ENCODE peak calls at places on chromosomes 11 and 22, in ten cellular contexts. H is IMR-90, W is AG04450, B is AG10803, E is Calu3, I is cardiac fibroblast, N is foreskin keratinocyte, Y is H9, M is kidney epithelial cell, S is foreskin fibroblast. P is an unnamed sample.

GRCh38 chr11:76247091-76247490 is 40.8 kb upstream of the WNT11 start:
- DNase-seq in H (no peak), W (no peak), B (no peak), E (no peak), I (no peak), N (no peak), Y (no peak), M (no peak), S (no peak), P (no peak)

GRCh38 chr22:47309946-47310345 is 547.5 kb downstream of the TBC1D22A start:
- DNase-seq in H (no peak), W (no peak), B (no peak), E (no peak), I (no peak), N (no peak), Y (no peak), M (no peak), S (no peak), P (no peak)

GRCh38 chr22:31929126-31929928 is 15.0 kb upstream of the YWHAH start:
- DNase-seq in H (peak; percentile 51), W (peak; percentile 42), B (peak; percentile 54), E (no peak), I (no peak), N (no peak), Y (no peak), M (no peak), S (peak; percentile 36), P (no peak)

GRCh38 chr11:8092587-8093424 is 11.8 kb downstream of the TUB start:
- DNase-seq in H (peak; percentile 66), W (no peak), B (peak; percentile 70), E (peak; percentile 72), I (peak; percentile 74), N (peak; percentile 17), Y (peak; percentile 71), M (peak; percentile 16), S (peak; percentile 62), P (no peak)

GRCh38 chr11:9573775-9574555 is 495 bp downstream of the WEE1 start:
- DNase-seq in H (no peak), W (no peak), B (no peak), E (no peak), I (no peak), N (no peak), Y (no peak), M (no peak), S (no peak), P (no peak)

GRCh38 chr11:45087761-45088160 is 58.7 kb upstream of the PRDM11 start:
- DNase-seq in H (no peak), W (no peak), B (no peak), E (no peak), I (no peak), N (no peak), Y (no peak), M (no peak), S (no peak), P (no peak)

GRCh38 chr11:64542172-64543125 is 48.6 kb upstream of the SLC22A12 start:
- DNase-seq in H (no peak), W (no peak), B (no peak), E (no peak), I (no peak), N (peak; percentile 82), Y (no peak), M (no peak), S (no peak), P (no peak)

GRCh38 chr22:18985761-18986160 is 49.7 kb upstream of the PRODH start:
- DNase-seq in H (no peak), W (no peak), B (no peak), E (no peak), I (no peak), N (no peak), Y (no peak), M (no peak), S (no peak), P (no peak)

GRCh38 chr11:57310630-57311086 is 14.1 kb downstream of the TNKS1BP1 start:
- DNase-seq in H (peak; percentile 27), W (no peak), B (peak; percentile 51), E (peak; percentile 66), I (no peak), N (no peak), Y (no peak), M (no peak), S (no peak), P (no peak)

GRCh38 chr22:19766506-19767426 is 6.2 kb downstream of the TBX1 start:
- DNase-seq in H (no peak), W (no peak), B (no peak), E (peak; percentile 75), I (peak; percentile 38), N (peak; percentile 27), Y (peak; percentile 68), M (no peak), S (no peak), P (no peak)

GRCh38 chr11:13207270-13207664 is 70.3 kb upstream of the BMAL1 start:
- DNase-seq in H (no peak), W (no peak), B (no peak), E (no peak), I (no peak), N (no peak), Y (no peak), M (no peak), S (no peak), P (no peak)

GRCh38 chr22:38455530-38456271 is 702 bp upstream of the KCNJ4 start:
- DNase-seq in H (peak; percentile 26), W (no peak), B (no peak), E (peak; percentile 42), I (no peak), N (no peak), Y (peak; percentile 54), M (no peak), S (no peak), P (peak; percentile 52)

DNA sequence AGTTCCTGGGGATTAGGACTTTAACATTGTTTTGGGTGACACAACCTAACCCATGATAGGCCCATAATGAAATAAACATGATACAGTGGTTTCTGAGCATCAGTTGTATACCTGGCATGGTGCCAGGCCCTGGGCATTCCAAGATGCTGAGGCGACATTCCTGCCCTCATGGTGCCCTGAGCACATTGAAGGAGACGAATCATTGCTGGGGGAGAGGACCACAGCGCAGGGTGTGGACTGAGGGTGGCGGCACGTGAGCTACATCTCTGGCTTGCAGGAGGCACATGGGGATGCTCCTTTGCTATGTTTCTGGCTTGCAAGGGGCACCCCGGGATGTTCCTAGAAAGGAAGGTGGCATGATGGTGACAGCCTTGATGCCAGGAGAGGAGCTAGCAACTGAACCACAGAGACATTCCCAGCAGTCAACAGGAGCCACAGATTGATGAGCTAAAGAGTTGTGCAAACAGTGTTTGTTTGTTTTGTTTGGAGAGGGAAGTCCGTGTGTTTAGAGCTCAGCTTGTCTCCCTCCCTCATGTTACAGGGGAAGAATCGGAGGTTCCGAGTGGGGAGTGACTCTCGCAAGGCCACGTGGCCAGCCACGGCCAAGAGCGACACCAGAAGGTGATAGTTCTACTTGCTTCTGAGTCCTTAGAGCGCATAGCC is 106.4 kb downstream of the MIAT start:
- DNase-seq in H (peak; percentile 45), W (no peak), B (peak; percentile 83), E (peak; percentile 26), I (peak; percentile 68), N (peak; percentile 20), Y (no peak), M (no peak), S (peak; percentile 69), P (no peak)
- TF ChIP-seq CTCF in H (no peak), W (no peak), B (peak; percentile 4), E (no peak), I (no peak), N (no peak), Y (no peak), M (no peak), S (no peak), P (no peak)

GRCh38 chr22:26435327-26436093 is 6.5 kb downstream of the ASPHD2 start:
- DNase-seq in H (no peak), W (no peak), B (no peak), E (no peak), I (no peak), N (no peak), Y (no peak), M (no peak), S (no peak), P (no peak)

GRCh38 chr22:26438006-26438405 is 8.9 kb downstream of the ASPHD2 start:
- DNase-seq in H (no peak), W (no peak), B (no peak), E (no peak), I (no peak), N (no peak), Y (no peak), M (no peak), S (no peak), P (no peak)

GRCh38 chr22:26433805-26434204 is 4.7 kb downstream of the ASPHD2 start:
- DNase-seq in H (no peak), W (no peak), B (no peak), E (no peak), I (no peak), N (no peak), Y (no peak), M (no peak), S (no peak), P (no peak)

GRCh38 chr22:26439559-26439958 is 10.5 kb downstream of the ASPHD2 start:
- DNase-seq in H (no peak), W (no peak), B (no peak), E (no peak), I (no peak), N (no peak), Y (no peak), M (no peak), S (no peak), P (no peak)

DNA sequence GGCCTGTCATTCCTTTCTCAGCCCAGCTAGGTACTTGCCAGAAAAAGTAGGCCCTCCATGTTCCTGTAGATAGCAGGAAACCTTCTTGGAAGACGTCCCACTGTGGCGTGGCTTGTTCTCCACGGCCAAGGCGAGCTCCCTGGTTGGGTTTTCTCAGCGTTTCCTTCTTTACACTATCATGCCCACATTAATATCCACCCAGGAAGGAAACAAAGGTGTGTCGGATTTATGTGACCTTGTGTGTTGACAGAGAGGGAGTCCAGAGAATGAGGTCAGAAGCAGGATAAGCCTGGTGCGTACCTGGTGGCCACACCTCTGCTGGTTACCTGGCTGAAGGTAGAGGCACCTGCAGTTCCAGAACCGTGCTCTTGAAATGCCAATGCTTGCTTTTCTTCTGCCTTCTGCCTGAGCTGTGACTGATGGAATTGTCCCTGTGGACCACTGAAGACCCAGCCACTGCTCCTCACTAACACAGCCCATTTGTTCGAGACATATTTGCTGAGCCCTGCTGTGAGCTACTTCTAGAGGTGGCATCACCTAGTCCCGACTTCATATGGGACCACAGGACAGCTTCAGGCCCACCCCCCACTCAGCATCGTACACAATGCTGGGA is 7.9 kb downstream of the ASPHD2 start:
- DNase-seq in H (no peak), W (no peak), B (no peak), E (no peak), I (no peak), N (no peak), Y (no peak), M (no peak), S (no peak), P (no peak)
- TF ChIP-seq CTCF in H (no peak), W (no peak), B (no peak), E (no peak), I (no peak), N (no peak), Y (no peak), M (no peak), S (no peak), P (no peak)

GRCh38 chr11:134347441-134347840 is 15.7 kb downstream of the GLB1L2 start:
- DNase-seq in H (no peak), W (no peak), B (no peak), E (no peak), I (no peak), N (no peak), Y (peak; percentile 12), M (no peak), S (no peak), P (peak; percentile 21)
- TF ChIP-seq CTCF in H (no peak), W (no peak), B (no peak), E (no peak), I (no peak), N (no peak), Y (no peak), M (no peak), S (no peak), P (no peak)

GRCh38 chr11:23554002-23554401 is 693.7 kb upstream of the CCDC179 start:
- DNase-seq in H (no peak), W (no peak), B (no peak), E (no peak), I (no peak), N (no peak), Y (no peak), M (no peak), S (no peak), P (no peak)
- TF ChIP-seq CTCF in H (no peak), W (no peak), B (peak; percentile 5), E (no peak), I (no peak), N (peak; percentile 43), Y (peak; percentile 50), M (no peak), S (no peak), P (no peak)

P was measured in mesothelial cell of epicardium.